ENCODE peak calls at places on chromosome 12, in four cellular contexts. T is heart left ventricle, F is upper lobe of right lung, S is fibroblast of lung. Y is an unnamed sample.

GRCh38 chr12:93317227-93317626 is 60.5 kb upstream of the NUDT4 start:
- DNase-seq in F (no peak), T (no peak), S (no peak), Y (no peak)

GRCh38 chr12:51675062-51675803 is 84.2 kb downstream of the SCN8A start:
- DNase-seq in S (no peak), T (no peak), F (no peak), Y (no peak)

GRCh38 chr12:9404469-9405260 is 196.5 kb upstream of the PZP start:
- DNase-seq in F (no peak), T (no peak), S (no peak), Y (no peak)

GRCh38 chr12:121975029-121975428 is 46.7 kb upstream of the BCL7A start:
- DNase-seq in T (no peak), S (no peak), F (no peak), Y (no peak)

GRCh38 chr12:53224897-53225634 is 6.9 kb downstream of the RARG start:
- DNase-seq in F (no peak), S (no peak), T (no peak), Y (no peak)

GRCh38 chr12:130816055-130816454 is 23.0 kb downstream of the STX2 start:
- DNase-seq in F (no peak), T (no peak), S (no peak), Y (no peak)

GRCh38 chr12:19752712-19753111 is 313.4 kb downstream of the AEBP2 start:
- DNase-seq in T (no peak), F (no peak), S (no peak), Y (no peak)

GRCh38 chr12:70955415-70955814 is 34.9 kb upstream of the PTPRR start:
- DNase-seq in T (no peak), S (no peak), F (no peak), Y (no peak)

GRCh38 chr12:126668538-126668937 is 1598.4 kb upstream of the TMEM132C start:
- DNase-seq in T (no peak), F (no peak), S (peak), Y (peak)

GRCh38 chr12:19130224-19131019 is 889 bp downstream of the PLEKHA5 start:
- DNase-seq in F (peak), T (peak), S (no peak), Y (no peak)

GRCh38 chr12:123059501-123059900 is 79.0 kb downstream of the ARL6IP4 start:
- DNase-seq in F (no peak), S (no peak), T (no peak), Y (no peak)

GRCh38 chr12:31582155-31582554 is 8.8 kb downstream of the DENND5B start:
- DNase-seq in T (no peak), F (no peak), S (no peak), Y (no peak)

GRCh38 chr12:44296624-44297197 is 460.8 kb downstream of the TMEM117 start:
- DNase-seq in F (no peak), T (no peak), S (no peak), Y (no peak)

GRCh38 chr12:130704606-130705005 is 11.5 kb downstream of the RIMBP2 start:
- DNase-seq in F (no peak), T (no peak), S (no peak), Y (no peak)

GRCh38 chr12:53049582-53050318 is at the start of gene TNS2:
- DNase-seq in F (peak), S (peak), T (peak), Y (peak)

GRCh38 chr12:48060474-48060873 is 45.4 kb downstream of the SENP1 start:
- DNase-seq in T (no peak), S (no peak), F (no peak), Y (no peak)

DNA sequence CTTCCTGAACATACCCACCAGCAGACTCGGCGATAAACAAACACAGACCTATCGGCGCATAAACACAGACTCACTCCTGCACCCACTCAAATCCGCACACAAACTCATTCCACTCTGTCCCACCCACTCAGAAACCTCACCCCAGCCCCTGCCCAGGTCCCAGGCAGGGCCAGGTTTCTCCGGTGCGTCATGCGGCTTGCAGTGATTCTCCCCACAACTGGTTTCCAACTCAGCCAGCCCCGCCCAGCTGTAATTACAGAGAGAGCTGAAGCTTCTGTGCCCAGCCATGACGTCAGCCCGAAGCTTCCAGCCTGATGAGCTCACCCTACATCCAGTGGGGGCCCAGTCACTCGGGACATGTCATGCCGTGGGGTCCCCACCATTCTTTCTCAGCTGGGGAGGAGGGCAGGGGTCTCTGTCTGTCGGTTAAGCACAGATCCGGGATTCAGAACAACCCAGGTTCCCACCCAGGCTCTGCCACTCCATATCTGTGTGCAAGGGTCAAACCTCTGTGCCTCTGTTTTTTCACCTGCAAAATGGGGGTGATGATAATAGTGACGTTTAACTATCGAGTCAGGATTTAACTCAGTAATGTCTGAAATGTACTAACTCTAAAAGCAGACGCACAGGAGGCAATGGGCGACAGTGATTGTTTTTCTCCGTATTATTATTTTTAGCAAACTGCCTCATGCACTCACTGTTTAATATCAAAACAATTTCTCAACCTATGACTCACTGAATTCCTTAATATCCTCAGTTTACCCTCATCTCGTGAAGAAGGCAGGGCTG is 2.3 kb upstream of the HSPB8 start:
- DNase-seq in T (peak), F (peak), S (peak), Y (peak)
- H3K4me3 ChIP-seq in T (peak), F (peak), S (no peak), Y (peak)

GRCh38 chr12:49761677-49762467 is 20.5 kb downstream of the TMBIM6 start:
- DNase-seq in F (no peak), S (no peak), T (no peak), Y (no peak)

GRCh38 chr12:49764126-49764525 is 22.8 kb downstream of the TMBIM6 start:
- DNase-seq in S (no peak), F (no peak), T (no peak), Y (no peak)

GRCh38 chr12:49766115-49766455 is 24.7 kb downstream of the TMBIM6 start:
- DNase-seq in F (no peak), S (no peak), T (no peak), Y (no peak)

GRCh38 chr12:49762468-49762847 is 21.1 kb downstream of the TMBIM6 start:
- DNase-seq in T (no peak), S (no peak), F (no peak), Y (no peak)

DNA sequence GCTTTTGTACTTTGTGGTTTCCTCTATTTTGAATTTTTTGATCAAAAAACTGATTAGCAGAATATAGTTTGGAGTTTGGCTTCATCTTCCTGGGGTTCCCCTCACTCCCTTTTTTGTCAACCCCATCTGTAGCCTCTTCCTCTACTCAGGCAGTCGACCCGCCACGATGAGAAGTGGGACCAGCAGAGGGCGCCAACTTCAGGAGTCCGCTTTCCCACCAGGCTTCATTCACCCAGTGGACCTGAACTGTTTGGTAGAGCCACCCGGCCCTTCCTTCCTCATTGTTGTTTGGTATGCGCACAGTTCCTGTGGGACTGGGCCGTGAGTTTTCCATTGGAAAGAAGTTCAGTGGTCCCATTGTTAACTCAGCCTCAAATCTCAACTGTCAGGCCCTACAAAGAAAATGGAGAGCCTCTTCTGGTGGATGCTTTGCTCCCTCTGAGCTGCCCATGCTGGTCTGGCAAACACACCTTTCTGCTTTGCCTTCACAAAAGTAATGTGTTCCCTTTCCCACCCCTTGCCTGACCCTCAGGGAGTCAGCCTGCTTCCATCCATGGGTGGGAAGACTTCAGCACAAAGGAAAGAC is 21.7 kb downstream of the TMBIM6 start:
- DNase-seq in T (peak), F (peak), S (peak), Y (peak)
- TF ChIP-seq CTCF in T (peak), F (peak), S (peak), Y (peak)

GRCh38 chr12:94873368-94874085 is 130.0 kb downstream of the NDUFA12 start:
- DNase-seq in F (peak), T (no peak), S (no peak), Y (peak)

GRCh38 chr12:94872671-94873367 is 130.7 kb downstream of the NDUFA12 start:
- DNase-seq in S (no peak), T (no peak), F (no peak), Y (peak)

GRCh38 chr12:94874086-94874985 is 129.2 kb downstream of the NDUFA12 start:
- DNase-seq in S (no peak), F (no peak), T (no peak), Y (no peak)

GRCh38 chr12:94875525-94875924 is 128.0 kb downstream of the NDUFA12 start:
- DNase-seq in S (peak), F (no peak), T (no peak), Y (peak)

GRCh38 chr12:94874986-94875312 is 128.5 kb downstream of the NDUFA12 start:
- DNase-seq in F (no peak), T (no peak), S (no peak), Y (no peak)
- H3K4me3 ChIP-seq in F (no peak), T (no peak), S (no peak), Y (no peak)

DNA sequence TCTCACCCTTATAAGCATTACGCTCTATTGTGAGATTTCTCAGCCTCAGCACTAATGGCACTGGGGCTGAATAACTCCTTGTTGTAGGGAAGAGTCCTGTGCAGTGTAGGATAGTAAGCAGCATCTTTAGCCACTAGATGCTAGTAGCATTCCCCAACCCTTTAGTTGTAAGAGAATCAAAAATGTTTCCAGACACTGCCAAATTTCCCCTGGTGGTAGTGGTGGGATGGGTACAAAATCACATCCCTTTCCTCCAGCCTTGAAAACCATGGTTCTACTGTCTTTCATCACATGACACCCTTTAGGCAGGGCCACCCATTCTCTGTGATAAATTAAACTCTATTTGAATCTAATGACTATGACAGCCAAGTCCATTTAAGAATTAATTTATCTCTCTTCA is 199.3 kb downstream of the ANO4 start:
- DNase-seq in S (no peak), T (no peak), F (no peak), Y (no peak)
- TF ChIP-seq CTCF in S (no peak), T (no peak), F (no peak), Y (no peak)

GRCh38 chr12:499837-500458 is 40.2 kb downstream of the B4GALNT3 start:
- DNase-seq in T (peak), S (no peak), F (no peak), Y (no peak)
- H3K4me3 ChIP-seq in T (no peak), S (no peak), F (no peak), Y (no peak)

GRCh38 chr12:4717806-4718205 is 2.4 kb upstream of the GALNT8 start:
- DNase-seq in F (no peak), T (no peak), S (no peak), Y (no peak)
- TF ChIP-seq CTCF in F (no peak), T (no peak), S (no peak), Y (no peak)

DNA sequence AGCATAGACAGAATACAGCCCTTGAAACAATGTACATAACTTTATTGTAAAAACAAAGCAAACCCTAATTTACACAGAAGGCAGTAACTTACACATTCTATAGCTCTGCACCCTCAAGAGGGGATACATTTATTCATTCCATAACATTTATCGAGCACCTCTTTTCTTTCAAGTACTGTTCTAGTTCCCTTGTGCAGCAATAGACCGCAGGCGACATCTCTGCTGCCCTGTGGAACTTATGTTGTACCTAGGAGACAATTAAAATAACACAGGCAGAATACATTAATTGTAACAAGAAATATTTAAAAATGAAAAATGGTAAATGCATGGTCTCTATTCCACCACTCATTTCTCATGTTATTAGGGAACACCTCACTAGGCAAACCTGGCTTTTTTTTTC is 1.4 kb upstream of the ARHGDIB start:
- DNase-seq in T (no peak), F (no peak), S (no peak), Y (no peak)
- H3K4me3 ChIP-seq in T (no peak), F (no peak), S (no peak), Y (no peak)

GRCh38 chr12:120234643-120235368 is 30.7 kb downstream of the PXN start:
- DNase-seq in T (peak), F (peak), S (peak), Y (peak)

GRCh38 chr12:120236124-120236398 is 29.5 kb downstream of the PXN start:
- DNase-seq in F (no peak), S (no peak), T (no peak), Y (no peak)

GRCh38 chr12:120238839-120239445 is 26.6 kb downstream of the PXN start:
- DNase-seq in F (no peak), T (no peak), S (no peak), Y (no peak)

GRCh38 chr12:120238224-120238616 is 27.3 kb downstream of the PXN start:
- DNase-seq in S (no peak), F (no peak), T (no peak), Y (no peak)

DNA sequence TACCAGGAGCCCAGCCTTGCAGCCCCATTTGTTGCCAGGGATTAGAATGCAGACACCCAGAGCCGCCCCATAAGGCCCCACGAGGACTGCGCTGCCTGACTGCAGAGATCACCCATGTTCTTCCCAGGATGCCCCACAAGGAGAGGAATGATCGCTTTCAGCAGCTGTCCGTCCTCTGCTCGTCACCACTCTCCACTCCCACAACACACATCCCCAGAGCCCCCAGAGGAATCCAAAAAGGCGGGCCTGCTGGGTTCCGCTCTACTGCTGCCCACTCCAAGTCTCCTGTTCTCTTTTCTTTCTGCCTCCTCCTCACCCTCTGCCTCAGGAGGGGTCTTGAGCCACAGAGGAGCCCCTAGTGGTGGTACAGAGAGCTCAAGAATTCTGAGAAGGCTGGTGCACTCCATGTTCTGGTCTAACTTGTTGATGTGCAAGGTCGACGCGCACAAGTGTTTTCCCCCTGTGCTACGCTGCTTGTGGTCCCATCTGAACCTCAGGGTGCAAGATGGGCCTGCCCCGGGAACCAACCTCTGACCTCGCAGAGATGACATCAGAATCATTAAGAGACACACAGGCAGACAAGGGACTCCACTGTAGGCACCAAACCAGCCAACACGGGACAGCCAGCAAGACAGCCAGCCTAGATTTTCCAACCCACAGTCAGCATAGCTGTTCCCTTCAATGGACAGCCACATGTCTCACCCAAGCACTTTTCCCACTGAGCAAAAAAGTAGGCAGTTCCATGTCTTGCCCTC is 30.0 kb downstream of the PXN start:
- DNase-seq in S (no peak), F (no peak), T (no peak), Y (no peak)
- TF ChIP-seq CTCF in S (peak), F (no peak), T (no peak), Y (peak)

GRCh38 chr12:92080390-92081285 is 65.0 kb downstream of the BTG1 start:
- DNase-seq in F (no peak), T (no peak), S (peak), Y (peak)
- H3K4me3 ChIP-seq in F (peak), T (no peak), S (no peak), Y (no peak)